ENCODE peak calls at places on chromosomes 16 and 17, in four cellular contexts. Q is K562, T is GM12878, D is HL-60. K is an unnamed sample.

GRCh38 chr17:8056976-8057625 is 18.2 kb downstream of the ALOX15B start:
- DNase-seq in T (no peak), D (no peak), Q (no peak), K (no peak)

GRCh38 chr16:85423631-85424030 is 189.5 kb upstream of the GSE1 start:
- DNase-seq in T (no peak), D (no peak), Q (no peak), K (no peak)

GRCh38 chr17:28657756-28658155 is 4.0 kb downstream of the SDF2 start:
- DNase-seq in D (no peak), Q (no peak), T (no peak), K (no peak)

GRCh38 chr16:22386976-22387375 is 12.6 kb upstream of the CDR2 start:
- DNase-seq in Q (no peak), D (no peak), T (no peak), K (no peak)

GRCh38 chr16:68377667-68378420 is 67.0 kb downstream of the PRMT7 start:
- DNase-seq in Q (no peak), T (no peak), D (no peak), K (no peak)

GRCh38 chr16:85363881-85364280 is 249.2 kb upstream of the GSE1 start:
- DNase-seq in Q (no peak), D (no peak), T (no peak), K (no peak)

GRCh38 chr16:51383909-51384308 is 232.8 kb upstream of the SALL1 start:
- DNase-seq in Q (no peak), T (no peak), D (no peak), K (no peak)

GRCh38 chr17:50094243-50094752 is 853 bp upstream of the PDK2 start:
- DNase-seq in D (peak; percentile 63), T (peak; percentile 41), Q (peak; percentile 83), K (peak; percentile 70)

GRCh38 chr16:48335961-48336360 is 49.3 kb downstream of the SIAH1 start:
- DNase-seq in T (no peak), D (no peak), Q (no peak), K (no peak)

GRCh38 chr17:7835818-7836595 is 2.0 kb downstream of the KDM6B start:
- DNase-seq in T (no peak), D (no peak), Q (peak; percentile 20), K (no peak)

GRCh38 chr16:6970171-6970857 is 362.3 kb upstream of the RBFOX1 start:
- DNase-seq in T (no peak), D (no peak), Q (no peak), K (no peak)

GRCh38 chr16:85335584-85336492 is 223.6 kb upstream of the CIBAR2 start:
- DNase-seq in D (no peak), Q (no peak), T (no peak), K (no peak)

GRCh38 chr16:662095-662494 is 5.8 kb upstream of the RHOT2 start:
- DNase-seq in Q (no peak), D (no peak), T (no peak), K (no peak)

GRCh38 chr17:38547439-38547838 is 58.3 kb downstream of the SRCIN1 start:
- DNase-seq in D (no peak), Q (no peak), T (no peak), K (no peak)

GRCh38 chr16:1311212-1311737 is 1.8 kb downstream of the UBE2I start:
- DNase-seq in Q (no peak), D (no peak), T (no peak), K (no peak)

GRCh38 chr17:58196610-58197009 is 4.1 kb downstream of the EPX start:
- DNase-seq in T (no peak), D (no peak), Q (no peak), K (no peak)

GRCh38 chr17:78979780-78980623 is at the start of gene LGALS3BP:
- DNase-seq in T (no peak), D (no peak), Q (no peak), K (no peak)

GRCh38 chr17:46788796-46789195 is 29.7 kb downstream of the WNT3 start:
- DNase-seq in T (no peak), Q (no peak), D (no peak), K (no peak)

GRCh38 chr17:46783031-46783593 is 35.4 kb downstream of the WNT3 start:
- DNase-seq in D (no peak), Q (no peak), T (no peak), K (no peak)

GRCh38 chr17:46787478-46787877 is 31.0 kb downstream of the WNT3 start:
- DNase-seq in D (no peak), Q (no peak), T (no peak), K (no peak)

GRCh38 chr17:46788300-46788699 is 30.2 kb downstream of the WNT3 start:
- DNase-seq in Q (no peak), T (no peak), D (no peak), K (no peak)

GRCh38 chr17:46785696-46786095 is 32.8 kb downstream of the WNT3 start:
- DNase-seq in T (no peak), Q (peak; percentile 60), D (no peak), K (no peak)
- TF ChIP-seq SPI1 in T (no peak), Q (no peak), D (no peak), K (no peak)

GRCh38 chr17:39700148-39700987 is 504 bp downstream of the ERBB2 start:
- DNase-seq in T (no peak), D (no peak), Q (no peak), K (no peak)
- TF ChIP-seq SPI1 in T (no peak), D (no peak), Q (no peak), K (no peak)

GRCh38 chr16:55323637-55324490 is at the start of gene IRX6:
- DNase-seq in T (no peak), D (no peak), Q (peak; percentile 50), K (no peak)

GRCh38 chr16:55322327-55322726 is 1.7 kb upstream of the IRX6 start:
- DNase-seq in Q (no peak), T (no peak), D (no peak), K (no peak)

GRCh38 chr16:55326261-55326802 is 2.3 kb downstream of the IRX6 start:
- DNase-seq in D (no peak), Q (no peak), T (no peak), K (no peak)

GRCh38 chr16:55325458-55326109 is 1.6 kb downstream of the IRX6 start:
- DNase-seq in Q (no peak), T (no peak), D (no peak), K (no peak)

DNA sequence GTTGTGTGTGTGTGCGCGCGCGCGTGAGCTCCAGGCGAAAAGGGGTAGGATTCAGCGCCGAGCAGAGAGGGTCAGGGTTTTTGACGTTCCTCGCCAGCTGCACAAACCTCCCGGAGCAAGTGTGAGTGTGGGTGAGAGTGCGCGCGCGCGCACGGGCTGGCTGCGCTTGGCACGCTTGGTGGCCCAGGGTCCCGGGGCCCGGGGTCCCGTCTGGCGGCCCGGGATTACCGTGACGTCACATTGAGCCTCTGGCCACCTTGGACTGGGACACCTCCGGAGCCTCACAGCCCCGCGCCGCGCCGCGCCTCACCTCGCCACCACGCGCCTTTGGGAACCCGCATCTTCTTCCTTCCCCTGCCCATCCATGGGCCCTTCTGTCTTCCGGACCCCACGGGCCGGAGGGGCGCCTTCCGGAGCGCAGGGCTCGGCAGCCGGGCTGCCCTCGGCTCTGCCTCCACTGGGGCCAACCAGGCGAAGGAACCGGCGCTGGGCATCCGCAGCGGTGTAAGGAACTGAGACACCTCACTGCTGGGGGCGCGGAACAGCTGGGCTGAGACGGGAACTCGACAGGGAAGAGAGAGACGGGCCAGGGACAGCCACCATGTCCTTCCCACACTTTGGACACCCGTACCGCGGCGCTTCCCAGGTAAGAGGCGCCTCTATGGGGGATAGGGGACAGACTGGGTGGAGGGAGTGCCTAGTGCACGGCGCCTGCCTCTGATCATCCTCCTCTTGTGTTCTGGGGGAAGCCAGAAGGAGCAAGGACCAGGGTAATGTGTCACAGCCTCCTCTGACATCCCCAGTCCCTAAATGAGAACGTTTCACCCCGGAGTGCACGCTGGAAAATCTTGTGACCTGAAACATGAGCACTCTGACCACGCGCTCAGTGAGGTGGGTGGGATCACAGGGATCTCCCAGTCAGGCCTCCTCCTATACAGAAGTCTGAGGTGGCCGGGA is 766 bp downstream of the IRX6 start:
- DNase-seq in D (no peak), Q (no peak), T (no peak), K (no peak)
- TF ChIP-seq SPI1 in D (no peak), Q (no peak), T (no peak), K (no peak)

GRCh38 chr17:63247706-63248105 is 198.4 kb downstream of the CYB561 start:
- DNase-seq in T (no peak), Q (no peak), D (no peak), K (no peak)

GRCh38 chr17:63246344-63246743 is 199.8 kb downstream of the CYB561 start:
- DNase-seq in D (no peak), Q (no peak), T (no peak), K (no peak)

GRCh38 chr17:63250830-63251229 is 195.3 kb downstream of the CYB561 start:
- DNase-seq in T (no peak), D (no peak), Q (no peak), K (no peak)

DNA sequence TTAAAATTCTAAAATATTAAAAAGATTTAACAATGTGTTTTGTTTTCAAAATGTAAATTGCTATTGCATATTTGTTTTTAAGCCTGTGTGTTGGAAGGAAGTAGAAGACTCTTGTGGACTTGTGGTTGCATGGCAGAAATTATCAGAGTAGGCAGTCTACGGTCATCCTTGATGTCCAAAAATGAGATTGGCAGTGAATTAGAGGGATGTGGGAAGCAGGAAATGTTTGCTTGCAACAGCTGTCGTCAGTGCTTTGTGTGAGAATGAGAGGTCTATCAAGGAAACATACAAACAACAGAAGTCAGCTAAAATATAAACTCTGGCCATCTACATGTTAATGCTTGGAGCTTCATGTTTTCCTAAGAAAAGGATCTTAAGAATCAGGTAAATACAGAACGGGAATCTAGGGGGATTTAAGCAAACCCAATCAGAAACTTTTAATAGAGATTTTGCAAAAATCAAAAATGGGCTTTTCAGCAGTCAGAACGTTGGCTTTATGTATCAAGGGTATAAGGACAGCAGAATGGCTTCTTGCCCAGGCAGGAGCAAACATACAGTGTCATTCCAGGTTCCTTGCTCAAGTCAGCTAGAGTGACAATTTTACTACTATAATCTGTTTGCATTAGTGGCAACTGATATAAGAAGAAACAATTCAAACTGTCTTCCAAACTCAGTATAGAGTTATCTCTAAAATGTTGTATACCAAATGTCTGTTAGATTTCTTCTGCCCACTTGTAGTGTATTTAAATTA is 196.7 kb downstream of the CYB561 start:
- DNase-seq in D (no peak), Q (no peak), T (no peak), K (no peak)
- TF ChIP-seq SPI1 in D (no peak), Q (no peak), T (no peak), K (no peak)

GRCh38 chr17:65523411-65523810 is 38.0 kb downstream of the AXIN2 start:
- DNase-seq in T (no peak), D (no peak), Q (no peak), K (no peak)
- TF ChIP-seq SPI1 in T (no peak), D (no peak), Q (no peak), K (no peak)

GRCh38 chr16:20111143-20111542 is 37.5 kb upstream of the GPR139 start:
- DNase-seq in D (no peak), T (no peak), Q (no peak), K (no peak)

DNA sequence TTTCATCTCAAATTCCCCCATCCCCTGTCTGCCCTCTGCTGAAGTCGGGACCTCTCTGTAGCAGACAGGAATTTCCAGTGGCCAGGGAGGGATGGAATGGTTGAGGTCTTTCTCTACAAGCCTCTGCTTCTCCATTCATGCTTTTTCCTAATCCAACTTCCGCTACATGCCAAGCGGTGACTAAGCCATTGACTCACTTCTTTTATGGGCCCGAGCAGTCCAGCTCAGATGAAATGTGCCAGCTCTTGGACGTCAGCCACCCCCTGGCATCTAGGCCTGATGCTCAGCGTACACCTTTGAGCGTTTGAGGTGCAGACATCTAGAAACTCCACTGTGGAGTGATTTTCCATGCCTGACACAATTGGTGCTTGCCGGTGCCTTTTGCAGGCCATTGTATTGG is 40.7 kb upstream of the GPR139 start:
- DNase-seq in T (no peak), Q (no peak), D (no peak), K (no peak)
- TF ChIP-seq SPI1 in T (no peak), Q (no peak), D (no peak), K (no peak)